ENCODE peak calls at places on chromosomes 11 and 22, in eight cellular contexts. P is RCC 7860, L is HS-5, Y is C1 segment of cervical spinal cord, A is neural crest cell, B is NAMALWA, Z is lung microvascular endothelial cell, J is tibial artery. F is an unnamed sample.

GRCh38 chr11:104764718-104765045 is 133.6 kb downstream of the CASP12 start:
- DNase-seq in P (no peak), L (no peak), Y (no peak), A (no peak), B (no peak), Z (peak), J (no peak), F (no peak)

GRCh38 chr22:22682807-22683667 is 38.6 kb downstream of the GGTLC2 start:
- DNase-seq in P (peak), L (no peak), Y (no peak), A (no peak), B (no peak), Z (no peak), J (no peak), F (no peak)

GRCh38 chr22:29621761-29622526 is 18.5 kb downstream of the NF2 start:
- DNase-seq in P (peak), L (peak), Y (no peak), A (no peak), B (no peak), Z (peak), J (no peak), F (no peak)

GRCh38 chr22:43846966-43847365 is 15.3 kb downstream of the SULT4A1 start:
- DNase-seq in P (no peak), L (no peak), Y (no peak), A (no peak), B (no peak), Z (no peak), J (no peak), F (no peak)

GRCh38 chr22:28435960-28436359 is 243.7 kb downstream of the TTC28 start:
- DNase-seq in P (no peak), L (no peak), Y (no peak), A (no peak), B (no peak), Z (no peak), J (no peak), F (no peak)

GRCh38 chr11:4644233-4644632 is 451 bp downstream of the OR51E1 start:
- DNase-seq in P (no peak), L (no peak), Y (no peak), A (no peak), B (no peak), Z (no peak), J (no peak), F (no peak)

GRCh38 chr11:942853-943252 is 17.2 kb downstream of the AP2A2 start:
- DNase-seq in P (no peak), L (no peak), Y (no peak), A (no peak), B (no peak), Z (peak), J (no peak), F (no peak)

GRCh38 chr11:16194566-16194965 is 161.8 kb downstream of the SOX6 start:
- DNase-seq in P (no peak), L (no peak), Y (no peak), A (no peak), B (no peak), Z (no peak), J (no peak), F (no peak)

GRCh38 chr11:118295199-118295598 is 9.3 kb upstream of the CD3E start:
- DNase-seq in P (no peak), L (no peak), Y (no peak), A (no peak), B (peak), Z (no peak), J (no peak), F (no peak)

GRCh38 chr11:120662071-120662611 is 150.6 kb downstream of the GRIK4 start:
- DNase-seq in P (no peak), L (no peak), Y (peak), A (no peak), B (no peak), Z (no peak), J (no peak), F (no peak)

GRCh38 chr11:86431258-86431657 is 56.6 kb downstream of the CCDC81 start:
- DNase-seq in P (no peak), L (no peak), Y (no peak), A (no peak), B (no peak), Z (no peak), J (no peak), F (no peak)

GRCh38 chr22:50114221-50114981 is 24.6 kb downstream of the MOV10L1 start:
- DNase-seq in P (no peak), L (peak), Y (no peak), A (no peak), B (no peak), Z (peak), J (no peak), F (no peak)

GRCh38 chr11:106461839-106462545 is 384.5 kb downstream of the AASDHPPT start:
- DNase-seq in P (no peak), L (no peak), Y (no peak), A (no peak), B (no peak), Z (no peak), J (no peak), F (no peak)

GRCh38 chr11:103476874-103477273 is 367.6 kb downstream of the DYNC2H1 start:
- DNase-seq in P (no peak), L (no peak), Y (no peak), A (no peak), B (no peak), Z (no peak), J (no peak), F (no peak)

GRCh38 chr11:125257185-125257584 is 92.6 kb downstream of the PKNOX2 start:
- DNase-seq in P (no peak), L (no peak), Y (no peak), A (no peak), B (no peak), Z (peak), J (no peak), F (no peak)

GRCh38 chr11:68090706-68091105 is 30.5 kb downstream of the CHKA start:
- DNase-seq in P (no peak), L (no peak), Y (no peak), A (no peak), B (no peak), Z (peak), J (no peak), F (no peak)

F was measured in omental fat pad.